ENCODE peak calls at places on chromosome 17, in six cellular contexts. One of them, this sample, is unnamed.

GRCh38 chr17:37190493-37190892 is 185.3 kb upstream of the C17orf78 start:
- DNase-seq in stimulated activated CD4-positive, alpha-beta T cell treated with anti-CD3 and anti-CD28 coated beads, Interleukin-15, amount 100 ng/mL, for 1 hour: no peak
- DNase-seq in GM12892: no peak
- DNase-seq in activated CD4-positive, alpha-beta T cell treated with anti-CD3 and anti-CD28 coated beads for 24 hours: no peak
- DNase-seq in HCEC 1CT: no peak
- DNase-seq in activated CD4-positive, alpha-beta memory T cell treated with anti-CD3 and anti-CD28 coated beads, Interleukin-2, amount 10 ng/mL, durations not matched to agents 7 days and 5 days: no peak
- DNase-seq in this sample: no peak

GRCh38 chr17:78214706-78215061 is 631 bp downstream of the BIRC5 start:
- DNase-seq in stimulated activated CD4-positive, alpha-beta T cell treated with anti-CD3 and anti-CD28 coated beads, Interleukin-15, amount 100 ng/mL, for 1 hour: no peak
- DNase-seq in GM12892: no peak
- DNase-seq in activated CD4-positive, alpha-beta T cell treated with anti-CD3 and anti-CD28 coated beads for 24 hours: no peak
- DNase-seq in HCEC 1CT: no peak
- DNase-seq in activated CD4-positive, alpha-beta memory T cell treated with anti-CD3 and anti-CD28 coated beads, Interleukin-2, amount 10 ng/mL, durations not matched to agents 7 days and 5 days: no peak
- DNase-seq in this sample: no peak

GRCh38 chr17:42266918-42267766 is 9.0 kb downstream of the STAT5B start:
- DNase-seq in stimulated activated CD4-positive, alpha-beta T cell treated with anti-CD3 and anti-CD28 coated beads, Interleukin-15, amount 100 ng/mL, for 1 hour: no peak
- DNase-seq in GM12892: no peak
- DNase-seq in activated CD4-positive, alpha-beta T cell treated with anti-CD3 and anti-CD28 coated beads for 24 hours: no peak
- DNase-seq in HCEC 1CT: peak; percentile 93
- DNase-seq in activated CD4-positive, alpha-beta memory T cell treated with anti-CD3 and anti-CD28 coated beads, Interleukin-2, amount 10 ng/mL, durations not matched to agents 7 days and 5 days: peak; percentile 56
- DNase-seq in this sample: no peak

GRCh38 chr17:27848941-27849340 is 44.2 kb downstream of the LYRM9 start:
- DNase-seq in stimulated activated CD4-positive, alpha-beta T cell treated with anti-CD3 and anti-CD28 coated beads, Interleukin-15, amount 100 ng/mL, for 1 hour: no peak
- DNase-seq in GM12892: no peak
- DNase-seq in activated CD4-positive, alpha-beta T cell treated with anti-CD3 and anti-CD28 coated beads for 24 hours: no peak
- DNase-seq in HCEC 1CT: no peak
- DNase-seq in activated CD4-positive, alpha-beta memory T cell treated with anti-CD3 and anti-CD28 coated beads, Interleukin-2, amount 10 ng/mL, durations not matched to agents 7 days and 5 days: no peak
- DNase-seq in this sample: no peak

GRCh38 chr17:81336930-81337325 is 41.8 kb upstream of the SLC38A10 start:
- DNase-seq in stimulated activated CD4-positive, alpha-beta T cell treated with anti-CD3 and anti-CD28 coated beads, Interleukin-15, amount 100 ng/mL, for 1 hour: no peak
- DNase-seq in GM12892: no peak
- DNase-seq in activated CD4-positive, alpha-beta T cell treated with anti-CD3 and anti-CD28 coated beads for 24 hours: no peak
- DNase-seq in HCEC 1CT: no peak
- DNase-seq in activated CD4-positive, alpha-beta memory T cell treated with anti-CD3 and anti-CD28 coated beads, Interleukin-2, amount 10 ng/mL, durations not matched to agents 7 days and 5 days: no peak
- DNase-seq in this sample: no peak

GRCh38 chr17:958712-959451 is 20.7 kb downstream of the NXN start:
- DNase-seq in stimulated activated CD4-positive, alpha-beta T cell treated with anti-CD3 and anti-CD28 coated beads, Interleukin-15, amount 100 ng/mL, for 1 hour: no peak
- DNase-seq in GM12892: no peak
- DNase-seq in activated CD4-positive, alpha-beta T cell treated with anti-CD3 and anti-CD28 coated beads for 24 hours: no peak
- DNase-seq in HCEC 1CT: no peak
- DNase-seq in activated CD4-positive, alpha-beta memory T cell treated with anti-CD3 and anti-CD28 coated beads, Interleukin-2, amount 10 ng/mL, durations not matched to agents 7 days and 5 days: no peak
- DNase-seq in this sample: no peak

GRCh38 chr17:32971171-32971570 is 20.5 kb upstream of the SPACA3 start:
- DNase-seq in stimulated activated CD4-positive, alpha-beta T cell treated with anti-CD3 and anti-CD28 coated beads, Interleukin-15, amount 100 ng/mL, for 1 hour: no peak
- DNase-seq in GM12892: no peak
- DNase-seq in activated CD4-positive, alpha-beta T cell treated with anti-CD3 and anti-CD28 coated beads for 24 hours: no peak
- DNase-seq in HCEC 1CT: peak; percentile 65
- DNase-seq in activated CD4-positive, alpha-beta memory T cell treated with anti-CD3 and anti-CD28 coated beads, Interleukin-2, amount 10 ng/mL, durations not matched to agents 7 days and 5 days: peak; percentile 63
- DNase-seq in this sample: no peak

GRCh38 chr17:65134035-65134434 is 3.1 kb upstream of the RGS9 start:
- DNase-seq in stimulated activated CD4-positive, alpha-beta T cell treated with anti-CD3 and anti-CD28 coated beads, Interleukin-15, amount 100 ng/mL, for 1 hour: no peak
- DNase-seq in GM12892: no peak
- DNase-seq in activated CD4-positive, alpha-beta T cell treated with anti-CD3 and anti-CD28 coated beads for 24 hours: no peak
- DNase-seq in HCEC 1CT: no peak
- DNase-seq in activated CD4-positive, alpha-beta memory T cell treated with anti-CD3 and anti-CD28 coated beads, Interleukin-2, amount 10 ng/mL, durations not matched to agents 7 days and 5 days: no peak
- DNase-seq in this sample: no peak

GRCh38 chr17:72702998-72703397 is 389.5 kb downstream of the SLC39A11 start:
- DNase-seq in stimulated activated CD4-positive, alpha-beta T cell treated with anti-CD3 and anti-CD28 coated beads, Interleukin-15, amount 100 ng/mL, for 1 hour: no peak
- DNase-seq in GM12892: no peak
- DNase-seq in activated CD4-positive, alpha-beta T cell treated with anti-CD3 and anti-CD28 coated beads for 24 hours: no peak
- DNase-seq in HCEC 1CT: no peak
- DNase-seq in activated CD4-positive, alpha-beta memory T cell treated with anti-CD3 and anti-CD28 coated beads, Interleukin-2, amount 10 ng/mL, durations not matched to agents 7 days and 5 days: no peak
- DNase-seq in this sample: no peak

GRCh38 chr17:32943206-32943605 is 15.3 kb downstream of the TMEM98 start:
- DNase-seq in stimulated activated CD4-positive, alpha-beta T cell treated with anti-CD3 and anti-CD28 coated beads, Interleukin-15, amount 100 ng/mL, for 1 hour: no peak
- DNase-seq in GM12892: no peak
- DNase-seq in activated CD4-positive, alpha-beta T cell treated with anti-CD3 and anti-CD28 coated beads for 24 hours: no peak
- DNase-seq in HCEC 1CT: no peak
- DNase-seq in activated CD4-positive, alpha-beta memory T cell treated with anti-CD3 and anti-CD28 coated beads, Interleukin-2, amount 10 ng/mL, durations not matched to agents 7 days and 5 days: no peak
- DNase-seq in this sample: no peak

GRCh38 chr17:56914641-56915263 is 903 bp upstream of the TRIM25 start:
- DNase-seq in stimulated activated CD4-positive, alpha-beta T cell treated with anti-CD3 and anti-CD28 coated beads, Interleukin-15, amount 100 ng/mL, for 1 hour: no peak
- DNase-seq in GM12892: no peak
- DNase-seq in activated CD4-positive, alpha-beta T cell treated with anti-CD3 and anti-CD28 coated beads for 24 hours: no peak
- DNase-seq in HCEC 1CT: peak; percentile 19
- DNase-seq in activated CD4-positive, alpha-beta memory T cell treated with anti-CD3 and anti-CD28 coated beads, Interleukin-2, amount 10 ng/mL, durations not matched to agents 7 days and 5 days: no peak
- DNase-seq in this sample: no peak

GRCh38 chr17:48234922-48235321 is 127.4 kb downstream of the SNX11 start:
- DNase-seq in stimulated activated CD4-positive, alpha-beta T cell treated with anti-CD3 and anti-CD28 coated beads, Interleukin-15, amount 100 ng/mL, for 1 hour: no peak
- DNase-seq in GM12892: no peak
- DNase-seq in activated CD4-positive, alpha-beta T cell treated with anti-CD3 and anti-CD28 coated beads for 24 hours: no peak
- DNase-seq in HCEC 1CT: no peak
- DNase-seq in activated CD4-positive, alpha-beta memory T cell treated with anti-CD3 and anti-CD28 coated beads, Interleukin-2, amount 10 ng/mL, durations not matched to agents 7 days and 5 days: no peak
- DNase-seq in this sample: no peak

GRCh38 chr17:31497994-31498826 is 106.7 kb downstream of the RAB11FIP4 start:
- DNase-seq in stimulated activated CD4-positive, alpha-beta T cell treated with anti-CD3 and anti-CD28 coated beads, Interleukin-15, amount 100 ng/mL, for 1 hour: no peak
- DNase-seq in GM12892: no peak
- DNase-seq in activated CD4-positive, alpha-beta T cell treated with anti-CD3 and anti-CD28 coated beads for 24 hours: no peak
- DNase-seq in HCEC 1CT: no peak
- DNase-seq in activated CD4-positive, alpha-beta memory T cell treated with anti-CD3 and anti-CD28 coated beads, Interleukin-2, amount 10 ng/mL, durations not matched to agents 7 days and 5 days: no peak
- DNase-seq in this sample: no peak

GRCh38 chr17:77253611-77254051 is 112.9 kb downstream of the SEC14L1 start:
- DNase-seq in stimulated activated CD4-positive, alpha-beta T cell treated with anti-CD3 and anti-CD28 coated beads, Interleukin-15, amount 100 ng/mL, for 1 hour: no peak
- DNase-seq in GM12892: no peak
- DNase-seq in activated CD4-positive, alpha-beta T cell treated with anti-CD3 and anti-CD28 coated beads for 24 hours: no peak
- DNase-seq in HCEC 1CT: peak; percentile 74
- DNase-seq in activated CD4-positive, alpha-beta memory T cell treated with anti-CD3 and anti-CD28 coated beads, Interleukin-2, amount 10 ng/mL, durations not matched to agents 7 days and 5 days: no peak
- DNase-seq in this sample: no peak

GRCh38 chr17:39925282-39926134 is 1.9 kb downstream of the ORMDL3 start:
- DNase-seq in stimulated activated CD4-positive, alpha-beta T cell treated with anti-CD3 and anti-CD28 coated beads, Interleukin-15, amount 100 ng/mL, for 1 hour: no peak
- DNase-seq in GM12892: no peak
- DNase-seq in activated CD4-positive, alpha-beta T cell treated with anti-CD3 and anti-CD28 coated beads for 24 hours: no peak
- DNase-seq in HCEC 1CT: no peak
- DNase-seq in activated CD4-positive, alpha-beta memory T cell treated with anti-CD3 and anti-CD28 coated beads, Interleukin-2, amount 10 ng/mL, durations not matched to agents 7 days and 5 days: no peak
- DNase-seq in this sample: no peak

GRCh38 chr17:7133424-7133823 is 18.8 kb upstream of the ASGR2 start:
- DNase-seq in stimulated activated CD4-positive, alpha-beta T cell treated with anti-CD3 and anti-CD28 coated beads, Interleukin-15, amount 100 ng/mL, for 1 hour: no peak
- DNase-seq in GM12892: no peak
- DNase-seq in activated CD4-positive, alpha-beta T cell treated with anti-CD3 and anti-CD28 coated beads for 24 hours: peak; percentile 15
- DNase-seq in HCEC 1CT: no peak
- DNase-seq in activated CD4-positive, alpha-beta memory T cell treated with anti-CD3 and anti-CD28 coated beads, Interleukin-2, amount 10 ng/mL, durations not matched to agents 7 days and 5 days: peak; percentile 27
- DNase-seq in this sample: no peak

GRCh38 chr17:34220045-34220775 is 34.9 kb upstream of the CCL2 start:
- DNase-seq in stimulated activated CD4-positive, alpha-beta T cell treated with anti-CD3 and anti-CD28 coated beads, Interleukin-15, amount 100 ng/mL, for 1 hour: no peak
- DNase-seq in GM12892: no peak
- DNase-seq in activated CD4-positive, alpha-beta T cell treated with anti-CD3 and anti-CD28 coated beads for 24 hours: no peak
- DNase-seq in HCEC 1CT: no peak
- DNase-seq in activated CD4-positive, alpha-beta memory T cell treated with anti-CD3 and anti-CD28 coated beads, Interleukin-2, amount 10 ng/mL, durations not matched to agents 7 days and 5 days: no peak
- DNase-seq in this sample: no peak

GRCh38 chr17:77228224-77229215 is 87.8 kb downstream of the SEC14L1 start:
- DNase-seq in stimulated activated CD4-positive, alpha-beta T cell treated with anti-CD3 and anti-CD28 coated beads, Interleukin-15, amount 100 ng/mL, for 1 hour: no peak
- DNase-seq in GM12892: no peak
- DNase-seq in activated CD4-positive, alpha-beta T cell treated with anti-CD3 and anti-CD28 coated beads for 24 hours: no peak
- DNase-seq in HCEC 1CT: no peak
- DNase-seq in activated CD4-positive, alpha-beta memory T cell treated with anti-CD3 and anti-CD28 coated beads, Interleukin-2, amount 10 ng/mL, durations not matched to agents 7 days and 5 days: no peak
- DNase-seq in this sample: no peak

GRCh38 chr17:62723842-62724241 is 84.3 kb downstream of the MARCHF10 start:
- DNase-seq in stimulated activated CD4-positive, alpha-beta T cell treated with anti-CD3 and anti-CD28 coated beads, Interleukin-15, amount 100 ng/mL, for 1 hour: no peak
- DNase-seq in GM12892: no peak
- DNase-seq in activated CD4-positive, alpha-beta T cell treated with anti-CD3 and anti-CD28 coated beads for 24 hours: no peak
- DNase-seq in HCEC 1CT: no peak
- DNase-seq in activated CD4-positive, alpha-beta memory T cell treated with anti-CD3 and anti-CD28 coated beads, Interleukin-2, amount 10 ng/mL, durations not matched to agents 7 days and 5 days: no peak
- DNase-seq in this sample: no peak

GRCh38 chr17:29726721-29727252 is 104.1 kb upstream of the CORO6 start:
- DNase-seq in stimulated activated CD4-positive, alpha-beta T cell treated with anti-CD3 and anti-CD28 coated beads, Interleukin-15, amount 100 ng/mL, for 1 hour: no peak
- DNase-seq in GM12892: no peak
- DNase-seq in activated CD4-positive, alpha-beta T cell treated with anti-CD3 and anti-CD28 coated beads for 24 hours: no peak
- DNase-seq in HCEC 1CT: peak; percentile 31
- DNase-seq in activated CD4-positive, alpha-beta memory T cell treated with anti-CD3 and anti-CD28 coated beads, Interleukin-2, amount 10 ng/mL, durations not matched to agents 7 days and 5 days: no peak
- DNase-seq in this sample: no peak

GRCh38 chr17:20908373-20909273 is 134.2 kb downstream of the USP22 start:
- DNase-seq in stimulated activated CD4-positive, alpha-beta T cell treated with anti-CD3 and anti-CD28 coated beads, Interleukin-15, amount 100 ng/mL, for 1 hour: peak; percentile 51
- DNase-seq in GM12892: peak; percentile 83
- DNase-seq in activated CD4-positive, alpha-beta T cell treated with anti-CD3 and anti-CD28 coated beads for 24 hours: peak; percentile 66
- DNase-seq in HCEC 1CT: peak; percentile 66
- DNase-seq in activated CD4-positive, alpha-beta memory T cell treated with anti-CD3 and anti-CD28 coated beads, Interleukin-2, amount 10 ng/mL, durations not matched to agents 7 days and 5 days: peak; percentile 83
- DNase-seq in this sample: peak; percentile 74

GRCh38 chr17:1034652-1035210 is 37.8 kb downstream of the TIMM22 start:
- DNase-seq in stimulated activated CD4-positive, alpha-beta T cell treated with anti-CD3 and anti-CD28 coated beads, Interleukin-15, amount 100 ng/mL, for 1 hour: no peak
- DNase-seq in GM12892: no peak
- DNase-seq in activated CD4-positive, alpha-beta T cell treated with anti-CD3 and anti-CD28 coated beads for 24 hours: no peak
- DNase-seq in HCEC 1CT: no peak
- DNase-seq in activated CD4-positive, alpha-beta memory T cell treated with anti-CD3 and anti-CD28 coated beads, Interleukin-2, amount 10 ng/mL, durations not matched to agents 7 days and 5 days: no peak
- DNase-seq in this sample: no peak

GRCh38 chr17:46192484-46193245 is 564 bp downstream of the KANSL1 start:
- DNase-seq in stimulated activated CD4-positive, alpha-beta T cell treated with anti-CD3 and anti-CD28 coated beads, Interleukin-15, amount 100 ng/mL, for 1 hour: peak; percentile 38
- DNase-seq in GM12892: peak; percentile 66
- DNase-seq in activated CD4-positive, alpha-beta T cell treated with anti-CD3 and anti-CD28 coated beads for 24 hours: peak; percentile 39
- DNase-seq in HCEC 1CT: peak; percentile 57
- DNase-seq in activated CD4-positive, alpha-beta memory T cell treated with anti-CD3 and anti-CD28 coated beads, Interleukin-2, amount 10 ng/mL, durations not matched to agents 7 days and 5 days: peak; percentile 68
- DNase-seq in this sample: peak; percentile 16